ENCODE peak calls at places on chromosomes 3 and 15, in ten cellular contexts. N is C1 segment of cervical spinal cord; K is activated CD4-positive, alpha-beta T cell treated with anti-CD3 and anti-CD28 coated beads for 24 hours; M is astrocyte of the spinal cord; H is ureter; V is NAMALWA; T is NCI-H2029 treated with DMSO at 0.1 percent for 48 hours; C is astrocyte; G is NCI-H2107; I is tibial artery. X is an unnamed sample.

GRCh38 chr15:36814085-36814484 is 234.7 kb downstream of the CDIN1 start:
- DNase-seq in C (no peak), G (no peak), N (no peak), V (no peak), T (no peak), I (no peak), K (no peak), H (no peak), M (no peak), X (no peak)

GRCh38 chr3:129435367-129435766 is 4.4 kb downstream of the MBD4 start:
- DNase-seq in N (no peak), C (no peak), V (peak), I (no peak), G (no peak), T (no peak), M (no peak), K (no peak), H (no peak), X (no peak)

GRCh38 chr15:97585408-97585807 is 375.1 kb upstream of the ARRDC4 start:
- DNase-seq in M (no peak), C (no peak), I (no peak), K (no peak), T (no peak), G (no peak), H (no peak), V (no peak), N (no peak), X (no peak)

GRCh38 chr3:170608475-170608874 is 22.6 kb upstream of the SLC7A14 start:
- DNase-seq in G (no peak), H (no peak), I (no peak), M (no peak), C (no peak), N (no peak), V (no peak), T (no peak), K (no peak), X (no peak)

GRCh38 chr3:15271785-15272381 is 60.5 kb downstream of the SH3BP5 start:
- DNase-seq in H (no peak), T (no peak), V (no peak), G (no peak), K (peak), I (peak), M (no peak), C (no peak), N (no peak), X (peak)

GRCh38 chr3:11438636-11439035 is 166.4 kb downstream of the ATG7 start:
- DNase-seq in H (no peak), M (peak), T (no peak), G (no peak), K (no peak), N (no peak), C (no peak), I (no peak), V (no peak), X (no peak)

GRCh38 chr3:61719278-61719977 is 158.1 kb downstream of the PTPRG start:
- DNase-seq in M (no peak), G (no peak), T (no peak), I (no peak), C (no peak), H (no peak), N (no peak), V (no peak), K (no peak), X (no peak)

GRCh38 chr3:161430307-161430706 is 59.0 kb upstream of the SPTSSB start:
- DNase-seq in C (no peak), H (no peak), G (no peak), M (no peak), K (no peak), T (no peak), I (no peak), N (no peak), V (no peak), X (no peak)

GRCh38 chr15:57382222-57382621 is 5.9 kb downstream of the CGNL1 start:
- DNase-seq in M (no peak), K (no peak), I (no peak), V (no peak), C (no peak), G (no peak), N (no peak), T (peak), H (no peak), X (no peak)

GRCh38 chr3:47265725-47266480 is 16.7 kb downstream of the KIF9 start:
- DNase-seq in T (no peak), I (peak), H (no peak), V (no peak), K (no peak), N (no peak), C (no peak), G (no peak), M (no peak), X (no peak)

GRCh38 chr15:66679657-66680108 is 22.4 kb upstream of the SMAD6 start:
- DNase-seq in I (no peak), H (peak), N (no peak), K (no peak), M (no peak), G (no peak), T (no peak), C (no peak), V (no peak), X (no peak)

GRCh38 chr15:76460871-76461270 is 124.3 kb downstream of the ISL2 start:
- DNase-seq in H (no peak), T (no peak), G (no peak), C (peak), V (no peak), I (no peak), M (peak), K (no peak), N (no peak), X (no peak)

GRCh38 chr3:171383206-171384018 is 76.8 kb downstream of the TNIK start:
- DNase-seq in V (no peak), M (peak), I (no peak), K (no peak), T (no peak), C (peak), N (no peak), H (no peak), G (no peak), X (no peak)